ENCODE peak calls at places on chromosomes 16 and 17, in six cellular contexts. B, Q, W, X, O and D are unnamed samples.

GRCh38 chr16:28166394-28167208 is 45.2 kb downstream of the XPO6 start:
- ATAC-seq in W (no peak), O (peak; percentile 41), X (peak; percentile 62), B (peak; percentile 28), Q (no peak), D (no peak)

GRCh38 chr17:50458290-50458689 is 10.4 kb downstream of the CHAD start:
- ATAC-seq in O (no peak), B (no peak), X (no peak), Q (no peak), W (no peak), D (no peak)

GRCh38 chr16:11071829-11072228 is 127.5 kb downstream of the CLEC16A start:
- ATAC-seq in Q (no peak), B (no peak), W (no peak), O (no peak), X (no peak), D (no peak)

GRCh38 chr17:43442711-43443110 is 41.1 kb upstream of the DHX8 start:
- ATAC-seq in X (no peak), O (no peak), B (no peak), W (peak; percentile 75), Q (no peak), D (peak; percentile 79)

GRCh38 chr17:16425202-16425601 is 9.8 kb downstream of the TRPV2 start:
- ATAC-seq in O (no peak), W (no peak), Q (no peak), B (no peak), X (no peak), D (no peak)

GRCh38 chr16:89442588-89442987 is 47.8 kb downstream of the ANKRD11 start:
- ATAC-seq in W (peak; percentile 31), O (peak; percentile 54), B (no peak), Q (peak; percentile 39), X (peak; percentile 33), D (peak; percentile 27)

GRCh38 chr16:89491974-89492687 is 1.8 kb upstream of the ANKRD11 start:
- ATAC-seq in Q (peak; percentile 37), O (no peak), W (no peak), B (no peak), X (no peak), D (no peak)

GRCh38 chr17:19979917-19980770 is 2.5 kb upstream of the AKAP10 start:
- ATAC-seq in Q (no peak), W (peak; percentile 9), O (no peak), B (no peak), X (no peak), D (no peak)

GRCh38 chr17:49553676-49554335 is 21.9 kb upstream of the NXPH3 start:
- ATAC-seq in X (no peak), W (no peak), B (no peak), O (no peak), Q (no peak), D (no peak)

GRCh38 chr16:56048425-56049100 is 142.7 kb upstream of the GNAO1 start:
- ATAC-seq in B (peak; percentile 96), W (peak; percentile 70), O (no peak), Q (no peak), X (no peak), D (no peak)

GRCh38 chr17:35892091-35892637 is 12.0 kb upstream of the CCL5 start:
- ATAC-seq in O (no peak), B (peak; percentile 75), X (no peak), W (no peak), Q (no peak), D (no peak)

GRCh38 chr17:19292377-19292711 is 55.2 kb downstream of the EPN2 start:
- ATAC-seq in X (no peak), W (no peak), O (no peak), B (no peak), Q (no peak), D (no peak)

GRCh38 chr17:75036643-75037268 is 10.0 kb downstream of the ATP5PD start:
- ATAC-seq in Q (peak; percentile 32), O (no peak), X (peak; percentile 17), W (peak; percentile 80), B (no peak), D (peak; percentile 48)
- TF ChIP-seq POLR2AphosphoS5 in Q (no peak), O (peak; percentile 10), X (no peak), W (no peak), B (no peak), D (peak; percentile 45)

GRCh38 chr16:19523559-19524355 is at the start of gene CCP110:
- ATAC-seq in O (peak; percentile 92), Q (peak; percentile 89), B (peak; percentile 86), W (peak; percentile 94), X (peak; percentile 85), D (peak; percentile 92)
- TF ChIP-seq POLR2A in O (peak; percentile 63), Q (peak; percentile 83), B (peak; percentile 87), W (no peak), X (no peak), D (peak; percentile 61)

DNA sequence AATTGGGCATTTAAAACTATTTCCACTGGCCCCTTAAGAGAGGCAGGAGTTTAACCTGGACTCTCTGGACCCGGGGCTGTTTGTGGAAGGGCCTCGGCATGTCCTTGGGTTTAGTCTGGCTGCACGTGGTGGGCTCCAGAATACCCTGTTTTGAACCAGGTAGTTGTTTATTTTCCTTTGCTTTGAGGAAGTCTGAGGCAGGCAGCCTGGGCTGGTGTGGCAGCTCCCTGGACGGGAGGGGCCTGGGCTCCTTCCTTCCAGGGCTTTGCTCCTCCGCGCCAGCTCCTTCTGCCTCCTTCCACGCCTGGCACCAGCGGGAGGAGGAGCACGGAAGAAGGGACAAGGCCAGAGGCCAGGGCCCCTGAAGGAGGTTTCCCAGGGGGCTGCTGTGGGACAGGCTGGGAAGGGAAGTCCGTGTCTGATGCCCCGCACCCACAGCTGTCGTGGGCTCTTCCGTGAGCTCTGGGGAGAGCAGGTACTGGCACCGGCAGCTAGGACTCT is 15.5 kb downstream of the BANP start:
- ATAC-seq in X (peak; percentile 24), W (peak; percentile 63), B (peak; percentile 36), Q (no peak), O (peak; percentile 84), D (peak; percentile 70)
- TF ChIP-seq POLR2AphosphoS5 in X (no peak), W (no peak), B (no peak), Q (no peak), O (no peak), D (no peak)

GRCh38 chr16:57147381-57148191 is 38.3 kb downstream of the PSME3IP1 start:
- ATAC-seq in B (no peak), O (no peak), W (no peak), Q (no peak), X (no peak), D (peak; percentile 26)
- TF ChIP-seq POLR2A in B (no peak), O (no peak), W (no peak), Q (no peak), X (no peak), D (no peak)

DNA sequence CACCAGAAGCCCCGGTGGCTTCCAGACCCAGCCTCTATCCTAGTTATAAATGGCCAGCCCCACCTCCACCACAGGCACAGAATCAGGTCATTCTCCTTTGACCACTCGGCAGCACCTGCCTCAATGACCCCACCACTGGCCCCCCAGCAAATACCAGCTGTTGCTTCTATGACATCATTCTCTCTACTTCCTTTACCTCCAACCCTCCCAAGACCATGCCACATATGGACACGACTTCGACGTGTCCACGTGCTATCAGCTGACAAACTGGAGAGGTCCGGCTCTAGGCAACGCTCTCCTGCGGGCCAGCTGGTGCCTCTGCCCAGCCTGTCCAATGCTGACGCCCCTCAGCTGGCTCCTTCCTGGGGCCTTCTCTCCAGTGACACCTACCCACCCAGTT is 5.9 kb downstream of the ALYREF start:
- ATAC-seq in Q (no peak), X (no peak), B (no peak), O (no peak), W (no peak), D (no peak)
- TF ChIP-seq POLR2AphosphoS5 in Q (no peak), X (no peak), B (no peak), O (no peak), W (no peak), D (no peak)

GRCh38 chr17:7889166-7889584 is 586 bp downstream of the CHD3 start:
- ATAC-seq in X (peak; percentile 46), W (peak; percentile 73), O (peak; percentile 74), Q (no peak), B (no peak), D (peak; percentile 79)

GRCh38 chr17:7888184-7888920 is at the start of gene CHD3:
- ATAC-seq in Q (no peak), W (peak; percentile 32), O (peak; percentile 45), X (peak; percentile 15), B (no peak), D (peak; percentile 29)

GRCh38 chr17:7886227-7887037 is 2.2 kb upstream of the CHD3 start:
- ATAC-seq in Q (peak; percentile 58), X (peak; percentile 9), W (no peak), O (peak; percentile 22), B (peak; percentile 10), D (no peak)

GRCh38 chr17:7887038-7887481 is 1.5 kb upstream of the CHD3 start:
- ATAC-seq in X (peak; percentile 3), Q (no peak), W (no peak), B (no peak), O (no peak), D (no peak)

DNA sequence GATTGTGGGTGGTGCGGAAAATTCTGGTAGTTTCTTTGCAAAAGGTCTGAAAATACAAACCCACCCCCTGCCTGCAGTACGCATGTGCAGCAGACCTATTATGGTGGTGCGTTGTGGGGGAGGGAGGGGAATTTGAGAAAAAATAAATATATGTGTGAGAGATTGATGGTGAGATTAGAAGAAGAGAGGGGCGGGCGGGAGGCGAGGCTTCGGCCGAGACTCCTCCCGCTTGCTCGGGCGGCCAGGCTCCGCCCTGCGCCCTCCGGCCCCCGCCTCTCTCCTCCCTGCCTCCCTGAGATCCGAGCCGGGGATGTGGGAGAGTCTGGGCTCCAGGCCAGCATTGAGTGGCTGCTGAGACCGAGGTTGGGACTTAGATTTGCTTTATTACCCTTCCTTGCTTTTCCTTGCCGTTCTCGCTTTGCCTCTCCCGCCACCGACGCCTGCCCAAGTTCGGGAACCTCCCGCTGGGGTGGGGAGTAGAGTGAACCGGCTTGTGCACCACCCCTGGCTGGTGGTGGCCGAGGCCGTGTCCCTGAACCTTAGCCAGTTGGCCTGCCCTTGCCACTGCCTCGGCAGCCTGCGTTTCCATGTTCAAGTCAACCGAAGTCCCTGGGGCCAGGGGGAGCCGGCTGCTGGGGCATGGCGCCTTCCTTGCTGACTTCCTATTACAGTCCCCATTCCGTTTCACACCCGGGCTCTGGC is 956 bp upstream of the CHD3 start:
- ATAC-seq in X (peak; percentile 85), B (peak; percentile 82), O (peak; percentile 80), W (peak; percentile 94), Q (peak; percentile 91), D (peak; percentile 89)
- TF ChIP-seq POLR2A in X (peak; percentile 59), B (no peak), O (peak; percentile 27), W (no peak), Q (no peak), D (peak; percentile 7)